ENCODE peak calls at places on chromosomes 1 and 21, in eight cellular contexts. I is A549, J is sigmoid colon, V is K562, T is ovary, Y is tibial nerve, Q is stomach, E is transverse colon. P is an unnamed sample.

GRCh38 chr1:3902546-3902945 is 2.5 kb upstream of the C1orf174 start:
- DNase-seq in J (no peak), I (no peak), Y (no peak), T (no peak), Q (no peak), V (no peak), E (no peak), P (no peak)

GRCh38 chr1:218351617-218352438 is 6.7 kb downstream of the TGFB2 start:
- DNase-seq in V (no peak), T (no peak), E (no peak), J (peak; percentile 82), Q (no peak), Y (no peak), I (no peak), P (no peak)

GRCh38 chr1:46394108-46394871 is at the start of gene FAAH:
- DNase-seq in J (peak; percentile 80), Q (peak; percentile 80), Y (no peak), T (peak; percentile 48), E (peak; percentile 85), V (no peak), I (no peak), P (no peak)

GRCh38 chr1:152519876-152520275 is 5.6 kb downstream of the CRCT1 start:
- DNase-seq in J (no peak), E (no peak), T (no peak), I (no peak), Q (no peak), V (no peak), Y (no peak), P (peak; percentile 77)

GRCh38 chr1:154551474-154551873 is 7.0 kb downstream of the UBE2Q1 start:
- DNase-seq in T (no peak), Y (no peak), I (no peak), E (peak; percentile 40), J (no peak), V (no peak), Q (no peak), P (no peak)

GRCh38 chr1:21903638-21904474 is 33.3 kb downstream of the HSPG2 start:
- DNase-seq in E (no peak), I (no peak), V (no peak), T (no peak), J (peak; percentile 67), Q (no peak), Y (no peak), P (no peak)

GRCh38 chr1:24048205-24048869 is 63.6 kb downstream of the MYOM3 start:
- DNase-seq in J (peak; percentile 37), E (no peak), V (no peak), Q (no peak), Y (no peak), I (no peak), T (no peak), P (no peak)

GRCh38 chr1:114286179-114286578 is 132.5 kb upstream of the SYT6 start:
- DNase-seq in J (no peak), E (no peak), Q (no peak), T (no peak), V (no peak), I (no peak), Y (no peak), P (peak; percentile 70)

GRCh38 chr1:23930861-23931471 is 17.8 kb upstream of the CNR2 start:
- DNase-seq in T (no peak), J (no peak), I (no peak), Q (peak; percentile 13), V (peak; percentile 4), Y (no peak), E (no peak), P (no peak)

GRCh38 chr1:27349784-27350672 is 8.2 kb downstream of the SYTL1 start:
- DNase-seq in Y (no peak), Q (peak; percentile 79), V (no peak), J (no peak), I (peak; percentile 70), T (peak; percentile 63), E (peak; percentile 72), P (no peak)

GRCh38 chr1:27575861-27576331 is 28.0 kb downstream of the AHDC1 start:
- DNase-seq in T (peak; percentile 72), V (peak; percentile 69), J (peak; percentile 93), I (peak; percentile 45), Y (no peak), E (peak; percentile 68), Q (peak; percentile 84), P (peak; percentile 93)

GRCh38 chr1:226064816-226065248 is 2.3 kb downstream of the H3-3A start:
- DNase-seq in T (no peak), I (peak; percentile 41), Q (peak; percentile 52), V (no peak), Y (no peak), E (peak; percentile 58), J (no peak), P (no peak)

GRCh38 chr1:198465201-198466144 is 75.0 kb downstream of the ATP6V1G3 start:
- DNase-seq in Q (no peak), J (no peak), T (no peak), E (no peak), Y (no peak), I (peak; percentile 20), V (no peak), P (no peak)

GRCh38 chr1:219085082-219085481 is 88.6 kb upstream of the LYPLAL1 start:
- DNase-seq in Q (no peak), J (no peak), I (no peak), Y (no peak), E (no peak), V (no peak), T (no peak), P (no peak)

GRCh38 chr1:109790329-109790728 is 26.6 kb upstream of the EPS8L3 start:
- DNase-seq in V (no peak), E (no peak), Q (no peak), I (no peak), T (no peak), J (no peak), Y (no peak), P (no peak)

GRCh38 chr1:109787845-109788605 is 24.3 kb upstream of the EPS8L3 start:
- DNase-seq in I (no peak), Q (peak; percentile 26), Y (no peak), J (peak; percentile 55), T (peak; percentile 5), V (no peak), E (peak; percentile 18), P (no peak)

GRCh38 chr1:109789771-109790170 is 26.0 kb upstream of the EPS8L3 start:
- DNase-seq in T (peak; percentile 4), Q (peak; percentile 19), J (peak; percentile 53), E (peak; percentile 5), Y (no peak), V (no peak), I (no peak), P (no peak)

GRCh38 chr1:109787211-109787844 is 23.6 kb upstream of the EPS8L3 start:
- DNase-seq in Q (no peak), V (no peak), I (no peak), T (peak; percentile 6), J (peak; percentile 57), Y (no peak), E (peak; percentile 13), P (no peak)

GRCh38 chr1:109788695-109789521 is 25.2 kb upstream of the EPS8L3 start:
- DNase-seq in T (peak; percentile 8), I (peak; percentile 58), Y (no peak), V (peak; percentile 72), Q (peak; percentile 24), J (peak; percentile 54), E (peak; percentile 16), P (no peak)
- TF ChIP-seq EP300 in T (no peak), I (no peak), Y (no peak), V (no peak), Q (no peak), J (no peak), E (no peak), P (no peak)

DNA sequence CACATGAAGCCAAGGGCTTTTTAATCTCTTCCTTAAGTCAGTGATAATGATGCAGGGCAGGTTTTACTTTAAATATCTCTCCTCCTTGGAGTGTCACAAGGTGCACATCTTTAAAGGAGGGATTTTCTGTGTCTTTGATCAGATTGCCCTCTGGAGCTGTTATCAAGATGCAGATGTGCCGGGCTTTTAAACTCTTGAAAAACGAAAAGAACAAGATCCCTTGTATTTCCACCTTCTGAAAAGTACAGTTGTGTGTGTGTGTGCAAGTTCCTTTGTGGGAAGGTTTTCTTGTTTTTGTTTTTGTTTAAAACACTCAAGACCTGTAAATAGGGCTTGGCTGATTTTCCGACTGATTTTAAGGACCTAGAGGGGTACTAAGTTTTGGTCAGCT is 1.6 kb downstream of the MARK1 start:
- DNase-seq in J (no peak), E (no peak), Y (no peak), Q (no peak), I (no peak), V (no peak), T (no peak), P (peak; percentile 62)
- H3K4me3 ChIP-seq in J (peak overlapping the region; percentile 94), E (no peak overlapping the region), Y (peak overlapping the region; percentile 74), Q (peak overlapping the region; percentile 81), I (no peak overlapping the region), V (no peak overlapping the region), T (peak overlapping the region; percentile 55), P (peak overlapping the region; percentile 90)

DNA sequence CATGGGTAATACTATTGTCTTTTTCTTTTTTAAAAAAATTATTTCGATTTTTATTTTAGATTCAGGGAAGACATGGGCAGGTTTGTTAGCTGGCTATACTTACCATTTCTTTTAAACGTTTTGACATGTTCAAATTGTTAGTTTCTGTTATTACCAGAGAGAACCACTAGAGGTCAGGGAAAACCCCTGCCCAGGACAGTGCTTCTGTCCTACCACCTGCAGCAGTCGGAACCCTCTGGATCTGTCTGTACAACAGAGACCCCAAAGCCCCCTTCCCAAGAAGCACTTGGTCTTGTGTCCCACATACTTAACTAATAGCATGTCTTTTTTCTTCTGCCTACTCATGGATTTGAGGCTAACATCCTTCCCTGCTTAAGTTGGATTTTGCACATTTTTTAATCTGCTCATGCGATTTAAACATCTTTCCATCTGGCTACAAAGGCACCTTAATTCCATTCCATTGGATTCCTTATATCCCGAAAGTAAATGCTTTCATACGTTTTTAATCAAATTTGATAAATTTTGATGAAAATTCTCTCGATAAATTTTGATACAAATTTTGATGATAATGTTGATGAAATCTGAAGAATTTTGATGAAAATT is 10.0 kb upstream of the C1orf115 start:
- DNase-seq in J (no peak), T (no peak), E (no peak), I (peak; percentile 62), Q (no peak), Y (no peak), V (peak; percentile 46), P (no peak)
- TF ChIP-seq POLR2A in J (no peak), T (no peak), E (no peak), I (no peak), Q (no peak), Y (no peak), V (no peak), P (no peak)

GRCh38 chr21:8989883-8990325 is 1531.5 kb upstream of the TPTE start:
- DNase-seq in V (peak; percentile 37), E (no peak), Q (no peak), Y (no peak), J (no peak), I (no peak), T (no peak), P (no peak)

GRCh38 chr21:8990326-8991087 is 1530.9 kb upstream of the TPTE start:
- DNase-seq in E (no peak), Y (no peak), I (no peak), T (no peak), Q (no peak), J (peak; percentile 54), V (no peak), P (peak; percentile 92)

GRCh38 chr21:8991968-8992621 is 1529.3 kb upstream of the TPTE start:
- DNase-seq in Q (no peak), Y (no peak), I (no peak), T (no peak), V (no peak), E (no peak), J (peak; percentile 53), P (peak; percentile 94)

GRCh38 chr21:8992731-8993174 is 1528.6 kb upstream of the TPTE start:
- DNase-seq in I (no peak), Y (no peak), Q (no peak), V (peak; percentile 44), J (peak; percentile 65), E (no peak), T (no peak), P (peak; percentile 96)

GRCh38 chr21:8991088-8991907 is 1530.1 kb upstream of the TPTE start:
- DNase-seq in Q (no peak), T (no peak), Y (no peak), I (no peak), E (no peak), J (peak; percentile 60), V (no peak), P (peak; percentile 93)
- TF ChIP-seq EP300 in Q (no peak), T (no peak), Y (no peak), I (no peak), E (no peak), J (no peak), V (no peak), P (no peak)